ENCODE peak calls at places on chromosomes 2 and 18, in four cellular contexts. One of them, this sample, is unnamed.

GRCh38 chr2:126770466-126770865 is 114.5 kb downstream of the GYPC start:
- DNase-seq in stimulated activated CD8-positive, alpha-beta memory T cell treated with anti-CD3 and anti-CD28 coated beads, Interleukin-15, amount 100 ng/mL, for 24 hours: no peak
- DNase-seq in dermis blood vessel endothelial cell: no peak
- DNase-seq in cardiac muscle cell: no peak
- DNase-seq in this sample: no peak

GRCh38 chr18:14074187-14074586 is 58.0 kb downstream of the ZNF519 start:
- DNase-seq in stimulated activated CD8-positive, alpha-beta memory T cell treated with anti-CD3 and anti-CD28 coated beads, Interleukin-15, amount 100 ng/mL, for 24 hours: no peak
- DNase-seq in dermis blood vessel endothelial cell: no peak
- DNase-seq in cardiac muscle cell: no peak
- DNase-seq in this sample: peak

GRCh38 chr2:218395456-218395825 is 4.2 kb upstream of the CTDSP1 start:
- DNase-seq in stimulated activated CD8-positive, alpha-beta memory T cell treated with anti-CD3 and anti-CD28 coated beads, Interleukin-15, amount 100 ng/mL, for 24 hours: no peak
- DNase-seq in dermis blood vessel endothelial cell: no peak
- DNase-seq in cardiac muscle cell: no peak
- DNase-seq in this sample: no peak

GRCh38 chr2:9629222-9630000 is 1.4 kb downstream of the YWHAQ start:
- DNase-seq in stimulated activated CD8-positive, alpha-beta memory T cell treated with anti-CD3 and anti-CD28 coated beads, Interleukin-15, amount 100 ng/mL, for 24 hours: no peak
- DNase-seq in dermis blood vessel endothelial cell: peak
- DNase-seq in cardiac muscle cell: no peak
- DNase-seq in this sample: no peak

GRCh38 chr2:100197643-100198153 is 55.3 kb upstream of the AFF3 start:
- DNase-seq in stimulated activated CD8-positive, alpha-beta memory T cell treated with anti-CD3 and anti-CD28 coated beads, Interleukin-15, amount 100 ng/mL, for 24 hours: no peak
- DNase-seq in dermis blood vessel endothelial cell: peak
- DNase-seq in cardiac muscle cell: peak
- DNase-seq in this sample: no peak

GRCh38 chr2:203383038-203383437 is 54.8 kb downstream of the ABI2 start:
- DNase-seq in stimulated activated CD8-positive, alpha-beta memory T cell treated with anti-CD3 and anti-CD28 coated beads, Interleukin-15, amount 100 ng/mL, for 24 hours: no peak
- DNase-seq in dermis blood vessel endothelial cell: no peak
- DNase-seq in cardiac muscle cell: no peak
- DNase-seq in this sample: no peak

GRCh38 chr18:58788971-58789797 is 75.5 kb upstream of the ZNF532 start:
- DNase-seq in stimulated activated CD8-positive, alpha-beta memory T cell treated with anti-CD3 and anti-CD28 coated beads, Interleukin-15, amount 100 ng/mL, for 24 hours: no peak
- DNase-seq in dermis blood vessel endothelial cell: peak
- DNase-seq in cardiac muscle cell: no peak
- DNase-seq in this sample: peak

GRCh38 chr2:212842544-212843185 is 304.1 kb upstream of the ERBB4 start:
- DNase-seq in stimulated activated CD8-positive, alpha-beta memory T cell treated with anti-CD3 and anti-CD28 coated beads, Interleukin-15, amount 100 ng/mL, for 24 hours: no peak
- DNase-seq in dermis blood vessel endothelial cell: peak
- DNase-seq in cardiac muscle cell: no peak
- DNase-seq in this sample: no peak

GRCh38 chr2:163347982-163348842 is 387.6 kb downstream of the FIGN start:
- DNase-seq in stimulated activated CD8-positive, alpha-beta memory T cell treated with anti-CD3 and anti-CD28 coated beads, Interleukin-15, amount 100 ng/mL, for 24 hours: no peak
- DNase-seq in dermis blood vessel endothelial cell: peak
- DNase-seq in cardiac muscle cell: peak
- DNase-seq in this sample: peak

GRCh38 chr2:200742426-200742825 is 69.3 kb upstream of the BZW1 start:
- DNase-seq in stimulated activated CD8-positive, alpha-beta memory T cell treated with anti-CD3 and anti-CD28 coated beads, Interleukin-15, amount 100 ng/mL, for 24 hours: no peak
- DNase-seq in dermis blood vessel endothelial cell: peak
- DNase-seq in cardiac muscle cell: no peak
- DNase-seq in this sample: no peak

GRCh38 chr2:121721926-121722325 is 14.7 kb downstream of the NIFK start:
- DNase-seq in stimulated activated CD8-positive, alpha-beta memory T cell treated with anti-CD3 and anti-CD28 coated beads, Interleukin-15, amount 100 ng/mL, for 24 hours: no peak
- DNase-seq in dermis blood vessel endothelial cell: no peak
- DNase-seq in cardiac muscle cell: no peak
- DNase-seq in this sample: no peak

GRCh38 chr18:46261799-46262198 is 157.6 kb downstream of the HAUS1 start:
- DNase-seq in stimulated activated CD8-positive, alpha-beta memory T cell treated with anti-CD3 and anti-CD28 coated beads, Interleukin-15, amount 100 ng/mL, for 24 hours: no peak
- DNase-seq in dermis blood vessel endothelial cell: no peak
- DNase-seq in cardiac muscle cell: no peak
- DNase-seq in this sample: no peak

GRCh38 chr2:46841621-46842020 is 74.0 kb downstream of the MCFD2 start:
- DNase-seq in stimulated activated CD8-positive, alpha-beta memory T cell treated with anti-CD3 and anti-CD28 coated beads, Interleukin-15, amount 100 ng/mL, for 24 hours: no peak
- DNase-seq in dermis blood vessel endothelial cell: no peak
- DNase-seq in cardiac muscle cell: no peak
- DNase-seq in this sample: no peak

GRCh38 chr2:203859030-203859854 is 8.3 kb upstream of the CTLA4 start:
- DNase-seq in stimulated activated CD8-positive, alpha-beta memory T cell treated with anti-CD3 and anti-CD28 coated beads, Interleukin-15, amount 100 ng/mL, for 24 hours: no peak
- DNase-seq in dermis blood vessel endothelial cell: no peak
- DNase-seq in cardiac muscle cell: no peak
- DNase-seq in this sample: no peak

GRCh38 chr2:38925982-38926381 is 36.3 kb downstream of the ARHGEF33 start:
- DNase-seq in stimulated activated CD8-positive, alpha-beta memory T cell treated with anti-CD3 and anti-CD28 coated beads, Interleukin-15, amount 100 ng/mL, for 24 hours: no peak
- DNase-seq in dermis blood vessel endothelial cell: no peak
- DNase-seq in cardiac muscle cell: peak
- DNase-seq in this sample: no peak

GRCh38 chr18:55663891-55664290 is 75.9 kb upstream of the TCF4 start:
- DNase-seq in stimulated activated CD8-positive, alpha-beta memory T cell treated with anti-CD3 and anti-CD28 coated beads, Interleukin-15, amount 100 ng/mL, for 24 hours: no peak
- DNase-seq in dermis blood vessel endothelial cell: no peak
- DNase-seq in cardiac muscle cell: no peak
- DNase-seq in this sample: no peak

GRCh38 chr2:20673686-20674308 is 6.9 kb downstream of the GDF7 start:
- DNase-seq in stimulated activated CD8-positive, alpha-beta memory T cell treated with anti-CD3 and anti-CD28 coated beads, Interleukin-15, amount 100 ng/mL, for 24 hours: no peak
- DNase-seq in dermis blood vessel endothelial cell: no peak
- DNase-seq in cardiac muscle cell: no peak
- DNase-seq in this sample: no peak

GRCh38 chr2:104412384-104412783 is 441.5 kb upstream of the POU3F3 start:
- DNase-seq in stimulated activated CD8-positive, alpha-beta memory T cell treated with anti-CD3 and anti-CD28 coated beads, Interleukin-15, amount 100 ng/mL, for 24 hours: no peak
- DNase-seq in dermis blood vessel endothelial cell: no peak
- DNase-seq in cardiac muscle cell: peak
- DNase-seq in this sample: peak

GRCh38 chr2:173062806-173063205 is 12.8 kb upstream of the MAP3K20 start:
- DNase-seq in stimulated activated CD8-positive, alpha-beta memory T cell treated with anti-CD3 and anti-CD28 coated beads, Interleukin-15, amount 100 ng/mL, for 24 hours: no peak
- DNase-seq in dermis blood vessel endothelial cell: no peak
- DNase-seq in cardiac muscle cell: no peak
- DNase-seq in this sample: no peak

GRCh38 chr18:57743008-57743407 is 60.1 kb downstream of the ATP8B1 start:
- DNase-seq in stimulated activated CD8-positive, alpha-beta memory T cell treated with anti-CD3 and anti-CD28 coated beads, Interleukin-15, amount 100 ng/mL, for 24 hours: no peak
- DNase-seq in dermis blood vessel endothelial cell: peak
- DNase-seq in cardiac muscle cell: no peak
- DNase-seq in this sample: no peak

GRCh38 chr2:241203218-241204009 is 14.9 kb downstream of the ANO7 start:
- DNase-seq in stimulated activated CD8-positive, alpha-beta memory T cell treated with anti-CD3 and anti-CD28 coated beads, Interleukin-15, amount 100 ng/mL, for 24 hours: no peak
- DNase-seq in dermis blood vessel endothelial cell: no peak
- DNase-seq in cardiac muscle cell: no peak
- DNase-seq in this sample: no peak